ENCODE peak calls at places on chromosomes 2 and 18, in five cellular contexts. P is trophoblast cell, R is H1, U is neuronal stem cell, L is IMR-90. C is an unnamed sample.

GRCh38 chr18:13245481-13246000 is 27.0 kb downstream of the LDLRAD4 start:
- DNase-seq in P (no peak), R (no peak), U (no peak), L (no peak), C (no peak)

GRCh38 chr18:72652990-72653593 is 109.0 kb upstream of the CBLN2 start:
- DNase-seq in P (no peak), R (peak), U (peak), L (no peak), C (peak)

GRCh38 chr2:112691761-112692370 is 29.0 kb upstream of the NT5DC4 start:
- DNase-seq in P (no peak), R (no peak), U (no peak), L (peak), C (no peak)

GRCh38 chr2:13240061-13240460 is 523.3 kb downstream of the TRIB2 start:
- DNase-seq in P (no peak), R (no peak), U (no peak), L (no peak), C (no peak)

GRCh38 chr2:105294844-105295481 is 34.6 kb downstream of the TGFBRAP1 start:
- DNase-seq in P (peak), R (peak), U (peak), L (peak), C (peak)

GRCh38 chr2:178108176-178108575 is 4.1 kb upstream of the RBM45 start:
- DNase-seq in P (no peak), R (no peak), U (no peak), L (no peak), C (peak)

GRCh38 chr2:81196933-81197628 is 892.5 kb upstream of the LRRTM1 start:
- DNase-seq in P (no peak), R (no peak), U (no peak), L (no peak), C (no peak)

GRCh38 chr18:41436772-41437171 is 518.3 kb upstream of the PIK3C3 start:
- DNase-seq in P (no peak), R (no peak), U (no peak), L (no peak), C (no peak)

GRCh38 chr2:73202156-73203054 is at the start of gene NOTO:
- DNase-seq in P (peak), R (no peak), U (no peak), L (no peak), C (peak)

GRCh38 chr2:42086500-42086953 is 38.7 kb downstream of the PKDCC start:
- DNase-seq in P (peak), R (no peak), U (peak), L (peak), C (peak)

GRCh38 chr2:235055891-235056516 is 104.2 kb downstream of the SH3BP4 start:
- DNase-seq in P (no peak), R (no peak), U (no peak), L (no peak), C (peak)

DNA sequence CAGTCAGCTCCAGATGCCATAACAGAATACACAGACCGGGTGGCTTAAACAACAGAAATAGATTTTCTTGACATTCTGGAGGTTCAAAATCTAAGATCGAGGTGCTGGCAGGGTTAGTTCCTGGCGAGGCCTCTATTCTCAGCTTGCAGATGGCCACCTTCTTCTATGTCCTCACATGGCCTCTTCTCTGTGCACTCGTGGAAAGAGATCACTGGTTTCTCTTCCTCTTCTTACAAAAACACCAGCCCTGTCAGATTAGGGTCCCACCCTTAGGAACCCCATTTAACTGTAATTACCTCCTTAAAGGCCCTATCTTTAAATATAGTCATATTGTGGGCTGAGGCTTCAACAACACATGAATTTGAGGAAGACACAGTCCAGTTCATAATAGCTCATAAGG is 27.0 kb upstream of the CREB1 start:
- DNase-seq in P (no peak), R (no peak), U (no peak), L (no peak), C (no peak)
- H2AFZ ChIP-seq in P (no peak), R (no peak), U (no peak), L (no peak), C (no peak)

DNA sequence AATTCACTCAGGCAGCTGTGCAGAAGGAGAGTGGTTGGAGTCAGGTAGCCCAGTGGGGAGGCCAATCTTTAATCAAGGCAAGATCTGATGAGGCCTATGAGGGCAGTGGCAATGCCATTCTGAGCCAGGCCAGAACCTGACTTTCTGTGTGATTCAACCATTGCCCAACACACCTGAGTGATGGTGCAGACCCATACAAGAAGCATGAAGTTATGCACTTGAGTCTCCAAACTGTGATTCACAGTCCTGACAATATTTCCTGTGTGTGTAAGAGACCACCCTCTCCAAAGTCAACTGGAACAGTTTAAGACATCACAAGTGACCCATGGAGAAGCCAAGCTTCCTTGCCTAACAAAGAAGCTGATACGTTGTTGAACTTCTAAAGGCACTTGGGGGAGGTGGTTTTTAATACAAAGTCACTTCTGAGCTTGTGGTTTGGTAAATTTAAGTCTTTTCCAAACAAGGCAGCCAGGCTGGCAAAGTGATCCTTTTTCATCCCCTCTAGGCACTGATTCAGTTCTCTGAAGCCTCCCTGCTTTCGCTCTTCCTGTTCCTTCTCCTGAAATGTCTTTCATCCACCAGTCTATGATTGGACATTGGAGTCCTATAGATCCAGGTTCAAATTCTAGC is 49.0 kb downstream of the VSNL1 start:
- DNase-seq in P (no peak), R (no peak), U (no peak), L (no peak), C (no peak)
- H3K14ac ChIP-seq in P (no peak), R (no peak), U (no peak), L (no peak), C (no peak)

DNA sequence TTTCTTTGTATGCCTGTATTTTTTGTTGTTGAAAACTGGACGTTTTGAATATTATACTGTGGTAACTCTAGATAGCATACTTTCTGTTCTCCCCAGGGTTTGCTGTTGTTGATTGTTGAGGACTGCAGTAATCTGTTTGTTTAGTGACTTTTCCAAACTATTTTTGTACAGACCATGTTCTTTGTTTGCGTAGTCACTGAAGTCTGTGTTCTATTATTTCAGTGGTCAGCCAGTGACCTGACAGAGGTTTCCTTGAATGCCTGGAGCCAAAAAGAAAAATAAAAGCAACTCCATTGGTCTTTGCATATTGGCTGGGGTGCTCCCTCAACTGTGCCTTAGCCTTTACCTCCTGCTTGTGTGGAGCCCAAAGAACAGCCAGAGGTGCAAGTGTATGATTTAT is 42.7 kb upstream of the PHLPP1 start:
- DNase-seq in P (no peak), R (no peak), U (no peak), L (no peak), C (no peak)
- H2AFZ ChIP-seq in P (no peak), R (peak), U (no peak), L (no peak), C (no peak)

GRCh38 chr18:70288171-70288850 is 534 bp upstream of the SOCS6 start:
- DNase-seq in P (peak), R (no peak), U (peak), L (peak), C (peak)

GRCh38 chr18:70288851-70289328 is at the start of gene SOCS6:
- DNase-seq in P (peak), R (no peak), U (peak), L (peak), C (peak)

GRCh38 chr18:70291295-70291574 is 2.4 kb downstream of the SOCS6 start:
- DNase-seq in P (no peak), R (no peak), U (no peak), L (no peak), C (no peak)

GRCh38 chr18:70290482-70291294 is 1.8 kb downstream of the SOCS6 start:
- DNase-seq in P (no peak), R (no peak), U (no peak), L (no peak), C (no peak)

GRCh38 chr18:70289351-70290330 is 796 bp downstream of the SOCS6 start:
- DNase-seq in P (peak), R (no peak), U (peak), L (peak), C (peak)
- H3K14ac ChIP-seq in P (peak), R (no peak), U (no peak), L (peak), C (peak)

DNA sequence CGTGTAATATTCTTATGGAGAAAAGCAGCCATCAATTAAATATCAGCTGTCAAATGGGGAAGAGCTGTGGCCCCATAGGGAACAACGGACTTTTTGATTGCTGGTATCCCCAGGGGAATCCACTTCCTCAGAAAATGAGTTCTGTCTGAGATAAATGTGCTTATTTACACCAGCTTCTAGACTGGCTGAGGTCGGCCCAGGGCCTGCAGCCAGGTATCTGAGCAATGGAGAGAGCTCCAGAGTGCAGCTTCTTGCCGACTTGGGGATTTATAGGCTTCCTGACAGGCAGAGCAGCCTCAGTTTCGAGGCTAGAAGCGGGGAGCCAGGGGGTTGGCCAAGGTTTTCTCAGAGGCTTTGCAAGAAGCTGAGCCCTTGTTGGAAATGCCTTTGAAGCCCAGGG is 67.2 kb downstream of the MCFD2 start:
- DNase-seq in P (no peak), R (no peak), U (no peak), L (no peak), C (no peak)
- H2AFZ ChIP-seq in P (peak), R (no peak), U (no peak), L (no peak), C (no peak)

DNA sequence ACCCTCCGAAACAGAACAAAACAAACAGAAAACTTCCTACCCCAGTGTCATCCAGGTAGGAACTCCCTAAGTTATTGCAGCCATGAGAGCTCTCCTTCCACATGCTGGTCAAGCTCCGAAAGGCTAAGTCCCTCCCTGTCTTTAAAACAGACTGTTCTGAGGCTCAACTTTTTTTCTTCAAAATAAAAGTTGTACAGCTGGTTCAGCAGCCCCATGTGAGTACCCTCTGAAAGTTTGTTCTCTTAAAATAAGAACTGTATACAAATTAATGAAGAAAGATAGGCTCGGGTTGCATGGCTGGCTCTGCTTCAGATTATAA is at the start of gene PDE1A:
- DNase-seq in P (no peak), R (no peak), U (no peak), L (no peak), C (no peak)
- H3K14ac ChIP-seq in P (no peak), R (no peak), U (no peak), L (no peak), C (no peak)

GRCh38 chr2:240296104-240296406 is 139.4 kb upstream of the GPC1 start:
- DNase-seq in P (no peak), R (no peak), U (no peak), L (no peak), C (no peak)
- H2AFZ ChIP-seq in P (no peak), R (no peak), U (no peak), L (no peak), C (no peak)

DNA sequence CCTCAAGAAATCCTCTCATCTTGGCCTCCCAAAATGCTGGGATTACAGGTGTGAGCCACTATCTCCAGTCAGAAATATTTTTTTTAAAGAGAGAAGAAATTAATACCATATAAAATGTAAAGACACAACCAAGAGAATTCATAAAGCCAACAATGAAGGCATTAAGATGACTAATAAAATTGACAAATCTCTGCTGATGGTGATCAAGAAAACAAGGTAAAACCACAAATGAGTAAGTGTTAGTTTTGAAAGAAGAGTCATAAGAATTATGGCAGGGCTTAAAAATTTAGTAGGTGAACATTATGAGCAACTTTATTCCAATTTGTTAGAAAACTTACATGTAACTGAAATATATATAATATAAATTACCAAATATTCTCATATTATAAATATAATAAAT is 752.8 kb upstream of the CELF4 start:
- DNase-seq in P (no peak), R (no peak), U (no peak), L (no peak), C (no peak)
- H3K14ac ChIP-seq in P (no peak), R (no peak), U (no peak), L (no peak), C (no peak)

GRCh38 chr2:8682719-8683667 is 1.1 kb downstream of the ID2 start:
- DNase-seq in P (no peak), R (no peak), U (peak), L (peak), C (no peak)
- H2AFZ ChIP-seq in P (no peak), R (no peak), U (no peak), L (peak), C (no peak)